ENCODE peak calls at places on chromosomes 7 and 10, in five cellular contexts. One of them, this sample, is unnamed.

GRCh38 chr10:124093076-124093773 is at the start of gene CHST15:
- DNase-seq in HepG2: peak; percentile 86
- DNase-seq in K562: no peak
- DNase-seq in SK-N-SH: peak; percentile 73
- DNase-seq in GM12878: no peak
- DNase-seq in this sample: peak; percentile 77

GRCh38 chr7:134602921-134603394 is 43.7 kb upstream of the BPGM start:
- DNase-seq in GM12878: no peak
- DNase-seq in K562: no peak
- DNase-seq in SK-N-SH: no peak
- DNase-seq in HepG2: peak; percentile 76
- DNase-seq in this sample: no peak

GRCh38 chr10:132423966-132424847 is 27.2 kb downstream of the PWWP2B start:
- DNase-seq in GM12878: no peak
- DNase-seq in HepG2: no peak
- DNase-seq in K562: no peak
- DNase-seq in SK-N-SH: peak; percentile 37
- DNase-seq in this sample: no peak

GRCh38 chr7:30349816-30350215 is 65.4 kb downstream of the ZNRF2 start:
- DNase-seq in HepG2: no peak
- DNase-seq in SK-N-SH: no peak
- DNase-seq in K562: no peak
- DNase-seq in GM12878: no peak
- DNase-seq in this sample: no peak

GRCh38 chr10:122149138-122149606 is 121.9 kb upstream of the BTBD16 start:
- DNase-seq in GM12878: no peak
- DNase-seq in K562: no peak
- DNase-seq in SK-N-SH: no peak
- DNase-seq in HepG2: no peak
- DNase-seq in this sample: no peak

GRCh38 chr7:43004076-43004475 is 71.9 kb downstream of the MRPL32 start:
- DNase-seq in HepG2: no peak
- DNase-seq in SK-N-SH: no peak
- DNase-seq in GM12878: no peak
- DNase-seq in K562: no peak
- DNase-seq in this sample: no peak

GRCh38 chr10:13158401-13158800 is 3.0 kb upstream of the MCM10 start:
- DNase-seq in GM12878: no peak
- DNase-seq in K562: no peak
- DNase-seq in HepG2: no peak
- DNase-seq in SK-N-SH: no peak
- DNase-seq in this sample: no peak

GRCh38 chr7:20033621-20034200 is 183.5 kb downstream of the MACC1 start:
- DNase-seq in K562: no peak
- DNase-seq in HepG2: no peak
- DNase-seq in SK-N-SH: no peak
- DNase-seq in GM12878: no peak
- DNase-seq in this sample: no peak

GRCh38 chr10:110721406-110722038 is 77.4 kb downstream of the RBM20 start:
- DNase-seq in HepG2: no peak
- DNase-seq in SK-N-SH: no peak
- DNase-seq in K562: no peak
- DNase-seq in GM12878: no peak
- DNase-seq in this sample: no peak

GRCh38 chr10:48378675-48379074 is 72.2 kb downstream of the MAPK8 start:
- DNase-seq in K562: no peak
- DNase-seq in SK-N-SH: no peak
- DNase-seq in HepG2: no peak
- DNase-seq in GM12878: no peak
- DNase-seq in this sample: no peak

DNA sequence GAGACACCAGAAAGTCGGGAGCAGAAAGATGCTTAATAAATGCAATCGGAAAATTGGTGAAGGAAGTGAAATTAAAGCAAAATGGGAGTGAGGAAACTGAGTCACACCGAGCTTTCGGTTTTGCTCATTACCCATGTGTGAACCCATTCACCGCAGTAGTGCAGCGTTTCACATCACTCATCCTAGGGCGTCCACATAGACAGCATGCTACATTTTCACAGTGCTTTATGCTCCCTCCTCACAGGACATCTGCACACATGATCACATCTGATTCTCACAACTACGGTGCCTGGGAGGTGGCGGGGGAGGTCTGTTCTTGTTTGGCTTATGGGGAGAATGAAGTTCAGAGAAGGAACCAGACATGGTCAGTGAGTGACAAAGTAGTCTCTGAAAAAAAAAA is 36.6 kb upstream of the ATP6V0A4 start:
- DNase-seq in GM12878: no peak
- DNase-seq in SK-N-SH: no peak
- DNase-seq in HepG2: no peak
- DNase-seq in K562: no peak
- DNase-seq in this sample: no peak
- TF ChIP-seq FOXM1 in GM12878: no peak
- TF ChIP-seq FOXM1 in SK-N-SH: no peak
- TF ChIP-seq FOXM1 in HepG2: no peak
- TF ChIP-seq FOXM1 in K562: no peak
- TF ChIP-seq FOXM1 in this sample: no peak

GRCh38 chr10:63137306-63137705 is 4.2 kb downstream of the NRBF2 start:
- DNase-seq in HepG2: peak; percentile 66
- DNase-seq in GM12878: no peak
- DNase-seq in SK-N-SH: no peak
- DNase-seq in K562: no peak
- DNase-seq in this sample: no peak
- TF ChIP-seq FOXM1 in HepG2: no peak
- TF ChIP-seq FOXM1 in GM12878: no peak
- TF ChIP-seq FOXM1 in SK-N-SH: no peak
- TF ChIP-seq FOXM1 in K562: no peak
- TF ChIP-seq FOXM1 in this sample: no peak

GRCh38 chr7:131861620-131862346 is 305.4 kb upstream of the PODXL start:
- DNase-seq in GM12878: no peak
- DNase-seq in SK-N-SH: no peak
- DNase-seq in K562: no peak
- DNase-seq in HepG2: no peak
- DNase-seq in this sample: no peak

DNA sequence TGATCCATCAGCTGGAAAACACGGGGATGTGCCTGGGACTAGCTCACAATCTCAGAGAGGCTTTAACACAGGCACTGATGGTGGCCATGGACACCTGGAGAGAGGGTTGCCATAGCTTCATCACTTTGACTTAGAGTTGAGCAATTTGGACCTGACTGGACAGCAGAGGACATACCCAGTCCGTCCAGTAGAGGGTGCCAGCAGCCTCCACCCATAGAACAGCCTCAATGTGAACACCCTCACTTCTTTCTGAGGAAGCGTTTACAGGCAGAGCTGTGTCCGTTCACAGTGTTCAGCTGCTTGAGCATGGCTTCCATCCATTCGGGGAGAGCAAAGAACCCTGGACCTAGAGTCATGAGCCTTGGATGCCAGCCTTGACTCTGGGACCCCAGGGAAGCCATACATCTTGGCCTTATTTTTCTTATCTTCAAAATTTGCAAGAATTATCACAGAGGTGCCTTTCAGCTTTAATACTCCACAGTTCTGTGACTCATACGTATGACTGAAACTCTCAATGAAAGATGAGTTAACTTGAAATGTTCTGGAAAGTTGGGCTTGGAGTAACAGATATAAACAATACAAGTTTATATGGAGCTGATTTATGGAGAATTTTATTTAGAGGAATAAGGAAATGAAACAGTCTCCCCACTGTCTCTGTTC is 302.9 kb upstream of the PODXL start:
- DNase-seq in SK-N-SH: peak; percentile 80
- DNase-seq in GM12878: peak; percentile 5
- DNase-seq in K562: peak; percentile 86
- DNase-seq in HepG2: peak; percentile 18
- DNase-seq in this sample: peak; percentile 82
- TF ChIP-seq FOXM1 in SK-N-SH: no peak
- TF ChIP-seq FOXM1 in GM12878: no peak
- TF ChIP-seq FOXM1 in K562: no peak
- TF ChIP-seq FOXM1 in HepG2: no peak
- TF ChIP-seq FOXM1 in this sample: no peak

GRCh38 chr7:117051808-117052207 is 98.5 kb downstream of the ST7 start:
- DNase-seq in SK-N-SH: no peak
- DNase-seq in HepG2: no peak
- DNase-seq in GM12878: no peak
- DNase-seq in K562: no peak
- DNase-seq in this sample: no peak
- TF ChIP-seq FOXM1 in SK-N-SH: no peak
- TF ChIP-seq FOXM1 in HepG2: no peak
- TF ChIP-seq FOXM1 in GM12878: no peak
- TF ChIP-seq FOXM1 in K562: no peak
- TF ChIP-seq FOXM1 in this sample: no peak

GRCh38 chr10:107163086-107163880 is 1.2 kb downstream of the SORCS1 start:
- DNase-seq in K562: no peak
- DNase-seq in HepG2: peak; percentile 4
- DNase-seq in GM12878: no peak
- DNase-seq in SK-N-SH: peak; percentile 44
- DNase-seq in this sample: no peak
- TF ChIP-seq FOXM1 in K562: no peak
- TF ChIP-seq FOXM1 in HepG2: no peak
- TF ChIP-seq FOXM1 in GM12878: no peak
- TF ChIP-seq FOXM1 in SK-N-SH: no peak
- TF ChIP-seq FOXM1 in this sample: no peak

GRCh38 chr7:128363261-128363721 is 1.8 kb upstream of the PRRT4 start:
- DNase-seq in K562: no peak
- DNase-seq in GM12878: no peak
- DNase-seq in SK-N-SH: peak; percentile 84
- DNase-seq in HepG2: no peak
- DNase-seq in this sample: no peak

GRCh38 chr7:128362670-128363069 is 1.2 kb upstream of the PRRT4 start:
- DNase-seq in GM12878: no peak
- DNase-seq in K562: no peak
- DNase-seq in HepG2: no peak
- DNase-seq in SK-N-SH: no peak
- DNase-seq in this sample: no peak

GRCh38 chr7:128364166-128364565 is 2.7 kb upstream of the PRRT4 start:
- DNase-seq in SK-N-SH: no peak
- DNase-seq in K562: no peak
- DNase-seq in GM12878: no peak
- DNase-seq in HepG2: no peak
- DNase-seq in this sample: no peak

GRCh38 chr7:128359939-128360338 is 1.6 kb downstream of the PRRT4 start:
- DNase-seq in SK-N-SH: peak; percentile 29
- DNase-seq in K562: no peak
- DNase-seq in GM12878: no peak
- DNase-seq in HepG2: no peak
- DNase-seq in this sample: no peak

DNA sequence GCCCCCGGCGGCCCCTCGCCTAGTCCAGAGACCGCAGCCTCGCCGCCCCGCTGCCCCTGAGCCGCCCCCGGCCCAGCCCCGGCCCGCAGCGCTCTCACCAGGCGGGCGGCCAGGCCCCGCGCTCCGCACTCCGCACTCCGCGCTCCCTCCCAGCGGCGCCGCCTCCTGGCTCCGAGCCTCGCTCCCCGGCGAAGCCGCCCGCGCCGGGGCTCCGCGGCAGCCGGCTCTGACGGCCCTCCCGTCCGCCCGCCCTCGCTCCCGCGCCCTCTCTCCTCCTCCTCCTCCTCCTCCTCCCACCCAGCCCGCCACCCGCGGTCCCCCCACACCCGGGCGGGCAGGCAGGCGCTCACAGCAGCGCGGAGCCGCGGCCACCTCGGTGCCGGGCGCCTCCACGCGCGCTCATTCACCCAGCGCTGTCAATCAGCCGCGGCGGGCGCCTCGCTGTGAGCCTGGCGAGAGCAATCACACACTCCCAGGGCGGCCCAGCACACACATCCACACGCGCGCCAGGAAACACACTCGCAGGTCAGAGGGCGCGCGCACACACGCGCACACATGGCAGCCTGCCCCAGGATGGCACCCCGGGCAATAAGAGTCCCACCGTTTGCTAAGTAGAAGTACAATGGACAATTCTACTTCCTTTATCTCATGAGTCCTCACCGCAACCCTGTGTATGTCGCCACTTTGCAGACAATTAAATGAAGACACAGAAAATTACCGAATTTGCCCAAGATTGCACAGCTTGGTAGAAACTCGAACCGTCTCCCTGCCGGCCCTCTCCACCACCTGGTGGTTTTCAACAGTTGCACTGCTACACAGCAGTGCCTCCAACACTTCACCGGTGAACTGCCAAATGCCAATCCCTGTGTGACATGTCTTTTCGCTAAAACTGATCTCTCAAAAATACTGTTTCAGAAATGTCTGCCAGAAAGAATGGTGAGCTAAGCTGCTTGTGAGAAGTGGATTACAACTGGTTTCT is at the start of gene PRRT4:
- DNase-seq in K562: peak; percentile 77
- DNase-seq in GM12878: no peak
- DNase-seq in SK-N-SH: peak; percentile 73
- DNase-seq in HepG2: no peak
- DNase-seq in this sample: peak; percentile 72
- TF ChIP-seq FOXM1 in K562: no peak
- TF ChIP-seq FOXM1 in GM12878: no peak
- TF ChIP-seq FOXM1 in SK-N-SH: no peak
- TF ChIP-seq FOXM1 in HepG2: no peak
- TF ChIP-seq FOXM1 in this sample: no peak

GRCh38 chr7:17622443-17622842 is 317.9 kb downstream of the SNX13 start:
- DNase-seq in GM12878: no peak
- DNase-seq in HepG2: no peak
- DNase-seq in K562: no peak
- DNase-seq in SK-N-SH: no peak
- DNase-seq in this sample: no peak
- TF ChIP-seq FOXM1 in GM12878: no peak
- TF ChIP-seq FOXM1 in HepG2: no peak
- TF ChIP-seq FOXM1 in K562: no peak
- TF ChIP-seq FOXM1 in SK-N-SH: no peak
- TF ChIP-seq FOXM1 in this sample: no peak

DNA sequence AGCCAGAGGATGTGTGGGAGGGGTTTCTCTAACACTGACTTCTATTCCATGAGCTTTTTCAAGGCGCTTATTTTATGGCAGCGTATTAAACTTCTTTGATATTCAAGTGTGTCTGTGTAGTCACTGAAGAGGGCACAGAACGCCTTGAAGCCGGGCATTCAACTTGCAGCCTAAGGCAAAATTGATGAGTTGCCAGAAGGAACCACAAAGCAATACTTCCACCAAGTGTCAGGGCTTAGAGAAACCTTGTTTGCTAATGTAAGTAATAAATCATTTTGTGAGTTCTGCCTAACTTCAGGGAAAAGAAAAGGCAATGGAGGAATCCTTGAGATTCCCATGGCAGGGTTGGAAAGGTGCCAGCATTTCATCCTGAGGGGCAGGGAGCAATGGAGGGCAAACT is 163.8 kb downstream of the LCOR start:
- DNase-seq in SK-N-SH: no peak
- DNase-seq in HepG2: no peak
- DNase-seq in GM12878: no peak
- DNase-seq in K562: no peak
- DNase-seq in this sample: no peak
- TF ChIP-seq FOXM1 in SK-N-SH: no peak
- TF ChIP-seq FOXM1 in HepG2: no peak
- TF ChIP-seq FOXM1 in GM12878: no peak
- TF ChIP-seq FOXM1 in K562: no peak
- TF ChIP-seq FOXM1 in this sample: no peak